ENCODE peak calls at places on chromosome 16, in nine cellular contexts. H is MM.1S; P is CD4-positive, alpha-beta T cell; D is uterus; J is heart right ventricle; S is AG04450; I is left lung; Z is PC-9; K is right lobe of liver. T is an unnamed sample.

GRCh38 chr16:31713945-31714898 is 159.4 kb upstream of the ZNF267 start:
- DNase-seq in H (no peak), P (no peak), D (no peak), J (no peak), S (no peak), I (peak; percentile 29), Z (no peak), K (no peak), T (no peak)

GRCh38 chr16:19507882-19508281 is 14.0 kb downstream of the GDE1 start:
- DNase-seq in H (no peak), P (no peak), D (no peak), J (no peak), S (no peak), I (no peak), Z (peak; percentile 54), K (no peak), T (no peak)

GRCh38 chr16:30491744-30492308 is 19.3 kb downstream of the ITGAL start:
- DNase-seq in H (no peak), P (no peak), D (no peak), J (peak; percentile 17), S (peak; percentile 23), I (no peak), Z (peak; percentile 86), K (peak; percentile 48), T (no peak)

GRCh38 chr16:47136101-47136820 is 7.5 kb downstream of the NETO2 start:
- DNase-seq in H (no peak), P (no peak), D (no peak), J (peak; percentile 44), S (no peak), I (no peak), Z (no peak), K (no peak), T (no peak)

GRCh38 chr16:66427036-66427446 is at the start of gene BEAN1:
- DNase-seq in H (no peak), P (no peak), D (no peak), J (no peak), S (no peak), I (no peak), Z (peak; percentile 29), K (no peak), T (no peak)

GRCh38 chr16:52912565-52913173 is 140.0 kb downstream of the CHD9NB start:
- DNase-seq in H (peak; percentile 41), P (no peak), D (peak; percentile 24), J (peak; percentile 38), S (peak; percentile 6), I (peak; percentile 61), Z (peak; percentile 44), K (peak; percentile 65), T (peak; percentile 66)

GRCh38 chr16:52191533-52192134 is 355.3 kb downstream of the TOX3 start:
- DNase-seq in H (peak; percentile 51), P (peak; percentile 25), D (peak; percentile 32), J (peak; percentile 51), S (peak; percentile 36), I (no peak), Z (peak; percentile 38), K (peak; percentile 44), T (peak; percentile 66)

GRCh38 chr16:90020838-90021382 is 1.7 kb upstream of the DBNDD1 start:
- DNase-seq in H (no peak), P (no peak), D (no peak), J (peak; percentile 17), S (peak; percentile 15), I (no peak), Z (no peak), K (no peak), T (no peak)

GRCh38 chr16:66408181-66409048 is 18.7 kb upstream of the BEAN1 start:
- DNase-seq in H (peak; percentile 72), P (no peak), D (no peak), J (peak; percentile 53), S (peak; percentile 48), I (no peak), Z (peak; percentile 42), K (no peak), T (no peak)

GRCh38 chr16:25838724-25839186 is 147.0 kb downstream of the HS3ST4 start:
- DNase-seq in H (peak; percentile 81), P (no peak), D (no peak), J (peak; percentile 10), S (peak; percentile 13), I (no peak), Z (peak; percentile 12), K (no peak), T (no peak)

GRCh38 chr16:16045879-16046278 is 96.5 kb downstream of the ABCC1 start:
- DNase-seq in H (no peak), P (no peak), D (no peak), J (no peak), S (no peak), I (no peak), Z (no peak), K (no peak), T (no peak)

GRCh38 chr16:88558457-88559442 is 11.5 kb upstream of the ZC3H18 start:
- DNase-seq in H (no peak), P (no peak), D (peak; percentile 59), J (peak; percentile 61), S (peak; percentile 38), I (no peak), Z (peak; percentile 65), K (peak; percentile 73), T (no peak)

GRCh38 chr16:87318158-87318644 is 1.0 kb upstream of the C16orf95 start:
- DNase-seq in H (peak; percentile 5), P (no peak), D (no peak), J (no peak), S (no peak), I (no peak), Z (no peak), K (no peak), T (no peak)
- H3K9me3 ChIP-seq in H (no peaks in the 10 kb centered on the region), P (no peaks in the 10 kb centered on the region), D (no peaks in the 10 kb centered on the region), J (no peaks in the 10 kb centered on the region), S (no peaks in the 10 kb centered on the region), I (no peaks in the 10 kb centered on the region), Z (no peaks in the 10 kb centered on the region), K (no peaks in the 10 kb centered on the region), T (no peaks in the 10 kb centered on the region)

GRCh38 chr16:4801962-4802658 is at the start of gene ROGDI:
- DNase-seq in H (peak; percentile 93), P (peak; percentile 79), D (peak; percentile 57), J (peak; percentile 76), S (no peak), I (peak; percentile 96), Z (peak; percentile 98), K (peak; percentile 89), T (peak; percentile 95)

GRCh38 chr16:4800290-4801041 is 2.0 kb downstream of the ROGDI start:
- DNase-seq in H (no peak), P (no peak), D (no peak), J (peak; percentile 61), S (no peak), I (peak; percentile 87), Z (peak; percentile 71), K (peak; percentile 52), T (peak; percentile 86)

GRCh38 chr16:4801051-4801961 is 1.1 kb downstream of the ROGDI start:
- DNase-seq in H (no peak), P (no peak), D (no peak), J (no peak), S (no peak), I (no peak), Z (no peak), K (no peak), T (no peak)

GRCh38 chr16:4803479-4804243 is 1.2 kb upstream of the ROGDI start:
- DNase-seq in H (no peak), P (no peak), D (no peak), J (no peak), S (no peak), I (no peak), Z (no peak), K (no peak), T (no peak)

GRCh38 chr16:4802659-4803287 is 340 bp upstream of the ROGDI start:
- DNase-seq in H (peak; percentile 83), P (peak; percentile 88), D (peak; percentile 91), J (peak; percentile 94), S (peak; percentile 79), I (peak; percentile 97), Z (peak; percentile 96), K (peak; percentile 95), T (peak; percentile 97)
- TF ChIP-seq CTCF in H (no peak), P (no peak), D (peak; percentile 66), J (peak; percentile 34), S (no peak), I (no peak), Z (peak; percentile 25), K (peak; percentile 31), T (peak; percentile 30)

DNA sequence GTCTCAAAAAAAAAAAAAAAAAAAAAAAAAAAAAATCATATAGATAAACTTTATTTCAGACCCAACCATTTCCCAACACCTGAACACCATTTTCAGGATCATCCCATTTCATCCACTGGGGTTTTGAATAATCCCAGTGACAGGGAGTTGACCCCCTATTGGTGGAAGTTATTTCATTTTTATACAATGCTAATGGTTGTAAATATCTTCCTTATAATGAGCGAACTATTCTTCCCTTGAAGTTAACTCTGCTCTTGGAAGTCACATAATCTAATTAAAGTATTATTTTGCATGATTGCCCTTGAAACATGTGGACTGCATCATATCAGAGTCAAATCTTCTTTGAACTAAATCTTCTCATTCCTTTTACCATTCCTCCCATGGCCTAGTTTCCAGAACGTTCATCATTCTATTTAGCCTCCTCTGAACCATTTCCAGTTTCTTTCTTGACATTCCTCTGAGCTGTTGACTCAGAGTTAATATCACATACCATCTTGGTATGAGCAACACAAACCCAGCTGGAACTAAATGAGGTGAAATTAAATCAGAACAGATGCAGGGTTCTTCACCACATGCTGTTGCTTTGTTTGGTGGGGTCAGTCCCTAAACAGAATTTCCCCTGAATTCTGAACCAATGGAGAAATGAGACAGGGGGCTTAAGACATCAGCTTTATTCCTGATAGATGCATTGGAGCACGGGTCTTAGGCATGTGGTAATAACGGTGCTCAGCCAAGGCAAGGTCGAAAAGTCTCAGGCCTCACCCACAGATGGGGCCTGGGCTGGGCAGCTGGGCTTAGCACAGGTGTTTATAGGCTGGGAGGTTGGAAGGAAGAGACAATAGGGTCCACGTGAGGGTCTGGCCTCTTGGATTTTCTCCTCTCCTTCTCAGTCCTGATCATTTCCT is 8.9 kb downstream of the HSD17B2 start:
- DNase-seq in H (no peak), P (no peak), D (no peak), J (no peak), S (peak; percentile 45), I (no peak), Z (no peak), K (no peak), T (no peak)
- H3K27ac ChIP-seq in H (no peak overlapping the region), P (no peak overlapping the region), D (peak overlapping the region; percentile 46), J (no peak overlapping the region), S (peak overlapping the region; percentile 69), I (peak overlapping the region; percentile 13), Z (no peak overlapping the region), K (peak overlapping the region; percentile 34), T (peak overlapping the region; percentile 47)

GRCh38 chr16:35144212-35144932 is 1685.0 kb downstream of the TP53TG3F start:
- DNase-seq in H (no peak), P (no peak), D (no peak), J (no peak), S (no peak), I (no peak), Z (no peak), K (no peak), T (peak; percentile 38)

GRCh38 chr16:35148748-35149147 is 1689.3 kb downstream of the TP53TG3F start:
- DNase-seq in H (no peak), P (no peak), D (no peak), J (no peak), S (no peak), I (no peak), Z (no peak), K (no peak), T (no peak)

GRCh38 chr16:35146031-35146710 is 1686.8 kb downstream of the TP53TG3F start:
- DNase-seq in H (no peak), P (no peak), D (no peak), J (no peak), S (no peak), I (no peak), Z (no peak), K (no peak), T (no peak)

GRCh38 chr16:35147556-35148504 is 1688.4 kb downstream of the TP53TG3F start:
- DNase-seq in H (no peak), P (no peak), D (no peak), J (no peak), S (no peak), I (no peak), Z (no peak), K (no peak), T (no peak)

GRCh38 chr16:35146723-35147458 is 1687.5 kb downstream of the TP53TG3F start:
- DNase-seq in H (no peak), P (no peak), D (no peak), J (no peak), S (no peak), I (peak; percentile 51), Z (no peak), K (no peak), T (peak; percentile 37)
- H3K9me3 ChIP-seq in H (no peaks in the 10 kb centered on the region), P (peaks cover 30% of the 10 kb centered on the region), D (no peaks in the 10 kb centered on the region), J (no peaks in the 10 kb centered on the region), S (peaks cover 98% of the 10 kb centered on the region), I (peaks cover 88% of the 10 kb centered on the region), Z (no peaks in the 10 kb centered on the region), K (no peaks in the 10 kb centered on the region), T (no peaks in the 10 kb centered on the region)